ENCODE peak calls at places on chromosomes 7 and 10, in ten cellular contexts. V is AG20443; O is left cardiac atrium; B is dermis microvascular lymphatic vessel endothelial cell; I is cardiac fibroblast; Y is CD4-positive, alpha-beta memory T cell; L is mesothelial cell of epicardium; F is NAMALWA; E is cardiac muscle cell; N is amygdala. S is an unnamed sample.

GRCh38 chr7:362416-363096 is 72.6 kb downstream of the FOXL3 start:
- DNase-seq in V (no peak), O (peak), B (no peak), I (peak), Y (peak), L (no peak), F (peak), E (peak), N (no peak), S (no peak)

GRCh38 chr10:21530616-21531015 is 3.4 kb upstream of the MLLT10 start:
- DNase-seq in V (no peak), O (no peak), B (no peak), I (no peak), Y (no peak), L (no peak), F (no peak), E (no peak), N (no peak), S (no peak)

GRCh38 chr7:145053781-145054180 is 217.9 kb upstream of the TPK1 start:
- DNase-seq in V (no peak), O (no peak), B (no peak), I (no peak), Y (no peak), L (no peak), F (no peak), E (no peak), N (no peak), S (no peak)

GRCh38 chr10:69800109-69800508 is 1.6 kb upstream of the COL13A1 start:
- DNase-seq in V (peak), O (no peak), B (peak), I (peak), Y (no peak), L (no peak), F (peak), E (peak), N (no peak), S (peak)

GRCh38 chr7:86963599-86964230 is 95.7 kb downstream of the ELAPOR2 start:
- DNase-seq in V (no peak), O (no peak), B (no peak), I (no peak), Y (no peak), L (no peak), F (no peak), E (peak), N (no peak), S (no peak)

GRCh38 chr10:33483124-33483794 is 148.8 kb upstream of the NRP1 start:
- DNase-seq in V (no peak), O (no peak), B (no peak), I (no peak), Y (no peak), L (no peak), F (no peak), E (no peak), N (no peak), S (no peak)

GRCh38 chr10:92290076-92290836 is 622 bp downstream of the CPEB3 start:
- DNase-seq in V (peak), O (no peak), B (peak), I (peak), Y (no peak), L (peak), F (peak), E (peak), N (peak), S (peak)

GRCh38 chr10:130341325-130341724 is 205.1 kb downstream of the GLRX3 start:
- DNase-seq in V (no peak), O (no peak), B (no peak), I (no peak), Y (no peak), L (no peak), F (peak), E (no peak), N (no peak), S (no peak)

GRCh38 chr7:21089653-21090052 is 303.0 kb upstream of the SP8 start:
- DNase-seq in V (no peak), O (no peak), B (no peak), I (no peak), Y (no peak), L (no peak), F (no peak), E (no peak), N (no peak), S (no peak)

GRCh38 chr10:131812736-131813604 is 87.8 kb upstream of the PPP2R2D start:
- DNase-seq in V (no peak), O (no peak), B (no peak), I (no peak), Y (no peak), L (no peak), F (no peak), E (no peak), N (no peak), S (no peak)

GRCh38 chr7:29300649-29301048 is 106.1 kb downstream of the CHN2 start:
- DNase-seq in V (no peak), O (no peak), B (no peak), I (no peak), Y (no peak), L (no peak), F (no peak), E (peak), N (no peak), S (no peak)

GRCh38 chr10:68647928-68648327 is 73.1 kb upstream of the CCAR1 start:
- DNase-seq in V (peak), O (no peak), B (no peak), I (peak), Y (no peak), L (no peak), F (no peak), E (peak), N (no peak), S (peak)

GRCh38 chr10:131215776-131216175 is 95.7 kb downstream of the TCERG1L start:
- DNase-seq in V (no peak), O (no peak), B (no peak), I (no peak), Y (no peak), L (peak), F (no peak), E (no peak), N (no peak), S (no peak)

GRCh38 chr7:56115852-56116538 is at the start of gene NUPR2:
- DNase-seq in V (no peak), O (no peak), B (no peak), I (no peak), Y (no peak), L (no peak), F (no peak), E (no peak), N (no peak), S (no peak)

GRCh38 chr7:143901360-143901709 is 641 bp downstream of the TCAF1 start:
- DNase-seq in V (peak), O (peak), B (no peak), I (peak), Y (no peak), L (no peak), F (no peak), E (peak), N (peak), S (peak)

GRCh38 chr7:6158424-6159096 is 113.9 kb downstream of the CYTH3 start:
- DNase-seq in V (no peak), O (peak), B (no peak), I (no peak), Y (no peak), L (no peak), F (no peak), E (no peak), N (no peak), S (no peak)

GRCh38 chr10:129525408-129525807 is 58.4 kb downstream of the MGMT start:
- DNase-seq in V (peak), O (no peak), B (no peak), I (peak), Y (no peak), L (no peak), F (no peak), E (peak), N (no peak), S (peak)

GRCh38 chr7:8035647-8036518 is 67.3 kb downstream of the GLCCI1 start:
- DNase-seq in V (peak), O (no peak), B (peak), I (peak), Y (peak), L (no peak), F (peak), E (peak), N (no peak), S (peak)

GRCh38 chr10:119811122-119811521 is 61.5 kb downstream of the MCMBP start:
- DNase-seq in V (no peak), O (no peak), B (no peak), I (no peak), Y (no peak), L (no peak), F (no peak), E (no peak), N (no peak), S (no peak)

GRCh38 chr7:138235207-138235606 is 158.9 kb downstream of the AKR1D1 start:
- DNase-seq in V (no peak), O (no peak), B (no peak), I (no peak), Y (no peak), L (no peak), F (no peak), E (no peak), N (no peak), S (no peak)

GRCh38 chr7:132138817-132139216 is 437.5 kb downstream of the PLXNA4 start:
- DNase-seq in V (no peak), O (no peak), B (peak), I (peak), Y (no peak), L (no peak), F (no peak), E (no peak), N (no peak), S (no peak)

GRCh38 chr7:377069-378040 is 87.4 kb downstream of the FOXL3 start:
- DNase-seq in V (peak), O (peak), B (no peak), I (no peak), Y (no peak), L (no peak), F (no peak), E (no peak), N (no peak), S (no peak)

GRCh38 chr10:133062085-133062484 is 25.6 kb upstream of the ADGRA1 start:
- DNase-seq in V (no peak), O (no peak), B (no peak), I (no peak), Y (no peak), L (no peak), F (no peak), E (no peak), N (no peak), S (no peak)

GRCh38 chr7:102415685-102416225 is 17.6 kb upstream of the ORAI2 start:
- DNase-seq in V (no peak), O (no peak), B (no peak), I (no peak), Y (peak), L (no peak), F (peak), E (no peak), N (no peak), S (no peak)

GRCh38 chr10:13839430-13839986 is 252.7 kb downstream of the PRPF18 start:
- DNase-seq in V (peak), O (peak), B (no peak), I (peak), Y (no peak), L (no peak), F (no peak), E (peak), N (no peak), S (peak)

GRCh38 chr10:17835688-17836087 is 26.5 kb downstream of the MRC1 start:
- DNase-seq in V (peak), O (no peak), B (no peak), I (peak), Y (no peak), L (no peak), F (no peak), E (peak), N (no peak), S (peak)

GRCh38 chr7:154463794-154464193 is 411.6 kb downstream of the DPP6 start:
- DNase-seq in V (no peak), O (no peak), B (no peak), I (no peak), Y (no peak), L (no peak), F (no peak), E (no peak), N (no peak), S (no peak)

GRCh38 chr10:34587002-34587740 is 227.9 kb downstream of the PARD3 start:
- DNase-seq in V (no peak), O (no peak), B (no peak), I (peak), Y (no peak), L (no peak), F (no peak), E (no peak), N (no peak), S (no peak)

GRCh38 chr10:122207596-122207995 is 63.5 kb upstream of the BTBD16 start:
- DNase-seq in V (no peak), O (no peak), B (no peak), I (no peak), Y (no peak), L (no peak), F (no peak), E (peak), N (no peak), S (no peak)